ENCODE peak calls at places on chromosomes 16 and 17, in eight cellular contexts. V, A, S, R, I, H, L and Y are unnamed samples.

GRCh38 chr16:67386861-67387455 is 6.3 kb downstream of the TPPP3 start:
- DNase-seq in V (no peak), A (no peak), S (no peak), R (no peak), I (no peak), H (no peak), L (no peak), Y (no peak)

GRCh38 chr17:57662644-57663308 is 82.3 kb downstream of the CCDC182 start:
- DNase-seq in V (peak), A (peak), S (peak), R (peak), I (no peak), H (peak), L (peak), Y (peak)

GRCh38 chr17:46053911-46054534 is 55.0 kb downstream of the STH start:
- DNase-seq in V (peak), A (no peak), S (no peak), R (no peak), I (no peak), H (no peak), L (no peak), Y (peak)

GRCh38 chr17:27888945-27889344 is 4.2 kb downstream of the LYRM9 start:
- DNase-seq in V (no peak), A (peak), S (peak), R (no peak), I (no peak), H (no peak), L (peak), Y (no peak)

GRCh38 chr17:12622726-12623125 is 43.0 kb upstream of the MYOCD start:
- DNase-seq in V (no peak), A (no peak), S (no peak), R (no peak), I (no peak), H (no peak), L (peak), Y (no peak)

GRCh38 chr16:73172621-73173312 is 124.8 kb upstream of the ZFHX3 start:
- DNase-seq in V (peak), A (peak), S (peak), R (peak), I (no peak), H (no peak), L (peak), Y (peak)

GRCh38 chr17:40427002-40427491 is 9.4 kb upstream of the TOP2A start:
- DNase-seq in V (no peak), A (no peak), S (no peak), R (no peak), I (no peak), H (no peak), L (no peak), Y (no peak)

GRCh38 chr17:12973496-12974318 is 44.1 kb downstream of the ELAC2 start:
- DNase-seq in V (no peak), A (peak), S (peak), R (no peak), I (no peak), H (no peak), L (peak), Y (peak)

GRCh38 chr17:16853661-16854320 is 118.1 kb downstream of the TNFRSF13B start:
- DNase-seq in V (no peak), A (no peak), S (no peak), R (no peak), I (no peak), H (no peak), L (no peak), Y (no peak)

GRCh38 chr16:25580071-25580470 is 111.7 kb upstream of the HS3ST4 start:
- DNase-seq in V (no peak), A (no peak), S (no peak), R (no peak), I (no peak), H (no peak), L (no peak), Y (no peak)

GRCh38 chr16:87216824-87217205 is 100.4 kb downstream of the C16orf95 start:
- DNase-seq in V (no peak), A (no peak), S (no peak), R (no peak), I (no peak), H (no peak), L (no peak), Y (no peak)

GRCh38 chr17:41650794-41651624 is 26.6 kb upstream of the KRT17 start:
- DNase-seq in V (no peak), A (no peak), S (no peak), R (no peak), I (no peak), H (no peak), L (no peak), Y (no peak)

GRCh38 chr16:21628772-21629171 is 23.6 kb downstream of the IGSF6 start:
- DNase-seq in V (no peak), A (no peak), S (no peak), R (no peak), I (no peak), H (no peak), L (no peak), Y (peak)

GRCh38 chr17:16298140-16298662 is 55.1 kb downstream of the CENPV start:
- DNase-seq in V (no peak), A (no peak), S (no peak), R (no peak), I (no peak), H (no peak), L (peak), Y (no peak)

GRCh38 chr17:65518256-65518655 is 43.2 kb downstream of the AXIN2 start:
- DNase-seq in V (no peak), A (no peak), S (no peak), R (no peak), I (no peak), H (no peak), L (no peak), Y (peak)

GRCh38 chr17:32870969-32871368 is 6.0 kb downstream of the MYO1D start:
- DNase-seq in V (no peak), A (no peak), S (no peak), R (no peak), I (no peak), H (no peak), L (no peak), Y (peak)

GRCh38 chr17:17724991-17725852 is 44.0 kb downstream of the RAI1 start:
- DNase-seq in V (no peak), A (peak), S (peak), R (peak), I (no peak), H (no peak), L (no peak), Y (no peak)

GRCh38 chr17:70187383-70187782 is 18.1 kb downstream of the KCNJ2 start:
- DNase-seq in V (peak), A (no peak), S (no peak), R (no peak), I (no peak), H (no peak), L (no peak), Y (peak)

GRCh38 chr17:77420804-77421634 is 280.2 kb downstream of the SEC14L1 start:
- DNase-seq in V (no peak), A (peak), S (peak), R (peak), I (peak), H (no peak), L (peak), Y (peak)

GRCh38 chr17:77214743-77215142 is 74.0 kb downstream of the SEC14L1 start:
- DNase-seq in V (peak), A (peak), S (peak), R (peak), I (peak), H (peak), L (peak), Y (peak)

GRCh38 chr17:9986754-9987382 is 81.8 kb upstream of the RCVRN start:
- DNase-seq in V (no peak), A (no peak), S (no peak), R (no peak), I (no peak), H (no peak), L (no peak), Y (no peak)

GRCh38 chr16:48907906-48908634 is 298.1 kb upstream of the N4BP1 start:
- DNase-seq in V (no peak), A (no peak), S (no peak), R (no peak), I (no peak), H (no peak), L (no peak), Y (no peak)

GRCh38 chr17:40596261-40596919 is 31.1 kb upstream of the CCR7 start:
- DNase-seq in V (no peak), A (no peak), S (peak), R (peak), I (peak), H (peak), L (no peak), Y (no peak)

GRCh38 chr17:59827721-59828477 is 64.8 kb downstream of the TUBD1 start:
- DNase-seq in V (peak), A (no peak), S (no peak), R (peak), I (no peak), H (no peak), L (no peak), Y (no peak)

GRCh38 chr16:19636436-19637267 is 81.1 kb downstream of the VPS35L start:
- DNase-seq in V (no peak), A (no peak), S (no peak), R (no peak), I (no peak), H (no peak), L (no peak), Y (no peak)

GRCh38 chr17:65243838-65244237 is 106.7 kb downstream of the RGS9 start:
- DNase-seq in V (peak), A (peak), S (peak), R (no peak), I (no peak), H (peak), L (no peak), Y (peak)

DNA sequence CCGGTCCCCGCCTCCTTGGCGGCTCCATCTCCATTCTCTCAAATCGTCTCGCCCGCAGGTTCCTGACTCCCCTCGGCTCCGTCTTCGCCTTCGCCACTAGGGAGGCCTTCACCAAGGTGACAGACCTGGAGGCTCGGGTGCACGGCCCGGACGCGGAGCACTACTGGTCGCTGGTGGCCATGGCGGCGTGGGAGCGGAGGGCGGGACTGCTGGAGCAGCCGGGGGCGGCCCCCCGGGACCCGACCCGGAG is 862 bp downstream of the GLTPD2 start:
- DNase-seq in V (no peak), A (no peak), S (peak), R (no peak), I (no peak), H (peak), L (no peak), Y (no peak)
- H2AFZ ChIP-seq in V (peak), A (peak), S (peak), R (peak), I (peak), H (no peak), L (peak), Y (peak)

DNA sequence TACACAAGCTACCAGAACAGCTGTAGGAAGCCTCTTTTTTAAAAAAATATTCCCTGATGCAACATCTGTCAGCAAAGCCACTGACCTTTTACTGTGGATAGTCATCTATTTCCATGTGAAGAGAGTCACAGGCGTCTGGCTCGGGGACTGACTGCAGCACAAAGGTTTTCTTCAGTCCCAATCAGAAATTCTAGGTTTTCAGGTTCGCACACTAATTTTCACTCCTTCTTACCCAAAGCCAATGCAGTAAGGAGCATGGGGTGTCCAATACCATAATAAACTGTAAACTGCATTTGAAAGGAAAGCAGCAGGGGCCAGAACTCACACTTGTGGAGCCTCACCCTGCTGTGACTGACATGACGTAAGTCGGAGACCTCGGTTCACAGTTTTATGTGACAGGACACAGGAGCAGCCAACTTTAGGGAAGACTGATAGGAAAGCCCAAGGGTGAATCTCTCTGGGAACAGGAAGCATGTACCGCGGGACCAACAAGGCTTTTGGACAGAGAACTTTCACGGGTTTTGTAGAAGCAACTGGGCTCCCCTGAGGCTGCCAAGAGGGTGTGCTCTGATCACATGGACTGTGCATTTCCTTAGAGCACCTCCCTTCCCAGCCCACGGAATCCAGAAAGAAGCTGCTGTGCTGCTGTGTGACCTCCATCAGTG is 9.1 kb upstream of the TMEM100 start:
- DNase-seq in V (no peak), A (peak), S (peak), R (no peak), I (no peak), H (no peak), L (no peak), Y (peak)
- TF ChIP-seq EZH2phosphoT487 in V (no peak), A (no peak), S (no peak), R (no peak), I (no peak), H (no peak), L (no peak), Y (no peak)

DNA sequence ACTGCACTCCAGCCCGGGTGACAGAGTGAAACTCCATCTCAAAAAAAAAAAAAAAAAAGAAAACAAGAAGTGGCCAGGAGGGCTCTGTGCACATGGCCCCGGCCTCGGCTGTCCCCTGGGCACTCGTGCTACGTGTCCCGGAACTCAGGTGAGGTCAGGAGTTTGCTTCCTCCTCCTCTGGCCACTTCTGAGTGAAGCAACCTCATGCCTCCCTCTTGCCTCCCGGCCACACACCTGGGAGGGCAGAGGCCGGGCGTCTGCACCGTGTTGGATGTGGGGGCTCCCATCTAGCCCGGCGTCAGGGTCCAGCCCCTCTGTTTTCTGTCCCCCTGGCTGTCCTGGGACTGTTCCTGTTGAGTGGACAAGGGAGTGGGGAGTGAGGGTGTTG is 22.2 kb downstream of the ASPSCR1 start:
- DNase-seq in V (no peak), A (no peak), S (no peak), R (no peak), I (no peak), H (no peak), L (no peak), Y (no peak)
- H2AFZ ChIP-seq in V (no peak), A (no peak), S (no peak), R (no peak), I (no peak), H (no peak), L (no peak), Y (no peak)

GRCh38 chr17:258045-258734 is 76.7 kb upstream of the DOC2B start:
- DNase-seq in V (no peak), A (no peak), S (no peak), R (no peak), I (no peak), H (no peak), L (no peak), Y (no peak)
- TF ChIP-seq EZH2phosphoT487 in V (no peak), A (no peak), S (no peak), R (no peak), I (no peak), H (no peak), L (no peak), Y (no peak)

DNA sequence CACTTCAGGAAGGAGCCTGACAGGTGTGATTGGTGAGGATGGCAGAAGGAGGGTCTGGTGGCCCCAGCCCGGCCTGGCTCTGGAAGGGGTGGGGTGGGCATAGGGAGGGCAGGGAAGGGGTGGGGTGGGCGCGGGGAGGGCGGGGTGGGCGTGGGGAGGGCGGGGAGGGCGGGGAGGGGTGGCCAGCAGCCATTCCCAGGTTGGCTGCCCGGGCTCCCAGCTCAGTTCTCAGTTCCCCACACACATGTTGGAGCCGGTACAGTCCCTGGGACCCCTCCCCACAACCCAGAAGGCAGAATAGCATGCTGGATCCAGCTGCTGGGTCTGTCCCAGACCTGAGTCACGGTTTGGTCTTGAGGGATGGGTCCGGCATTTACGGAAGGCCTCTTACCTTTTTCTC is 6.2 kb downstream of the MRPL28 start:
- DNase-seq in V (no peak), A (no peak), S (no peak), R (peak), I (no peak), H (no peak), L (no peak), Y (no peak)
- H2AFZ ChIP-seq in V (no peak), A (no peak), S (no peak), R (no peak), I (no peak), H (no peak), L (no peak), Y (no peak)

GRCh38 chr17:3035256-3035967 is 28.0 kb downstream of the OR1D5 start:
- DNase-seq in V (no peak), A (no peak), S (no peak), R (no peak), I (no peak), H (no peak), L (no peak), Y (no peak)
- TF ChIP-seq EZH2phosphoT487 in V (no peak), A (no peak), S (no peak), R (no peak), I (no peak), H (no peak), L (no peak), Y (no peak)